ENCODE peak calls at places on chromosomes 5 and 9, in ten cellular contexts. F is AG04450; Z is adrenal gland; H is left lung; E is HCT116; Q is mesenchymal stem cell; X is foreskin fibroblast; N is fibroblast of the aortic adventitia; K is IMR-90; I is CD8-positive, alpha-beta T cell. R is an unnamed sample.

GRCh38 chr5:139705655-139706587 is 57.8 kb downstream of the CXXC5 start:
- DNase-seq in N (no peak), F (no peak), H (no peak), I (no peak), Z (no peak), E (no peak), Q (no peak), X (no peak), K (no peak), R (no peak)

GRCh38 chr9:120845255-120845654 is 2.5 kb upstream of the PSMD5 start:
- DNase-seq in H (no peak), Q (no peak), E (no peak), I (no peak), N (no peak), X (peak; percentile 34), K (peak; percentile 52), F (no peak), Z (no peak), R (no peak)

GRCh38 chr5:40552981-40553380 is 126.7 kb upstream of the PTGER4 start:
- DNase-seq in K (peak; percentile 21), N (no peak), H (no peak), E (no peak), Q (no peak), X (no peak), Z (no peak), F (no peak), I (no peak), R (no peak)

GRCh38 chr5:116970318-116970717 is 395.7 kb upstream of the SEMA6A start:
- DNase-seq in X (no peak), H (no peak), I (no peak), F (no peak), Q (peak; percentile 55), K (no peak), Z (no peak), E (no peak), N (no peak), R (no peak)

GRCh38 chr5:146137967-146138403 is 32.6 kb upstream of the PLAC8L1 start:
- DNase-seq in K (peak; percentile 68), N (peak; percentile 55), H (peak; percentile 48), Z (no peak), X (no peak), E (no peak), I (no peak), Q (peak; percentile 33), F (peak; percentile 39), R (no peak)

GRCh38 chr9:4062966-4063365 is 236.9 kb downstream of the GLIS3 start:
- DNase-seq in N (peak; percentile 60), E (no peak), H (no peak), F (no peak), Q (no peak), K (peak; percentile 34), Z (no peak), X (peak; percentile 27), I (no peak), R (no peak)

GRCh38 chr9:26605367-26605766 is 287.2 kb downstream of the CAAP1 start:
- DNase-seq in H (peak; percentile 52), I (no peak), F (no peak), Z (no peak), Q (no peak), E (no peak), N (no peak), K (no peak), X (no peak), R (no peak)

GRCh38 chr5:91885291-91886265 is 502.5 kb upstream of the ARRDC3 start:
- DNase-seq in I (no peak), K (no peak), N (no peak), Q (no peak), X (no peak), H (no peak), F (no peak), Z (no peak), E (no peak), R (no peak)

GRCh38 chr5:179530069-179530998 is 20.0 kb upstream of the RUFY1 start:
- DNase-seq in N (no peak), K (no peak), Q (peak; percentile 24), E (no peak), X (peak; percentile 33), Z (peak; percentile 53), F (no peak), H (peak; percentile 75), I (peak; percentile 67), R (no peak)

GRCh38 chr5:82849885-82850284 is 227.3 kb downstream of the TMEM167A start:
- DNase-seq in I (no peak), F (no peak), Q (no peak), Z (no peak), X (no peak), K (no peak), H (no peak), N (no peak), E (no peak), R (no peak)

GRCh38 chr5:145697251-145698016 is 137.7 kb downstream of the PRELID2 start:
- DNase-seq in Z (peak; percentile 16), Q (peak; percentile 46), I (no peak), K (peak; percentile 49), X (peak; percentile 32), F (peak; percentile 1), N (peak; percentile 61), E (peak; percentile 40), H (no peak), R (peak; percentile 34)

GRCh38 chr9:107154291-107154690 is 128.8 kb upstream of the RAD23B start:
- DNase-seq in Q (no peak), N (no peak), X (no peak), K (no peak), Z (no peak), I (no peak), E (no peak), H (no peak), F (no peak), R (no peak)

GRCh38 chr9:32385135-32385884 is 867 bp downstream of the ACO1 start:
- DNase-seq in H (no peak), E (no peak), Q (no peak), F (no peak), K (peak; percentile 41), X (no peak), Z (no peak), I (no peak), N (peak; percentile 34), R (no peak)

GRCh38 chr5:97425511-97425910 is 242.5 kb upstream of the RIOK2 start:
- DNase-seq in K (peak; percentile 16), I (no peak), E (no peak), H (no peak), Q (no peak), F (no peak), N (peak; percentile 14), Z (no peak), X (peak; percentile 7), R (no peak)

GRCh38 chr5:177356756-177357458 is 817 bp upstream of the RGS14 start:
- DNase-seq in K (no peak), F (no peak), X (no peak), N (no peak), H (no peak), E (no peak), Z (no peak), I (no peak), Q (no peak), R (peak; percentile 30)

GRCh38 chr5:117143381-117143780 is 568.8 kb upstream of the SEMA6A start:
- DNase-seq in I (no peak), X (no peak), Q (peak; percentile 22), N (no peak), K (no peak), Z (no peak), H (no peak), E (no peak), F (no peak), R (no peak)

GRCh38 chr9:80664327-80665210 is 1024.8 kb downstream of the TLE1 start:
- DNase-seq in E (no peak), X (no peak), Z (no peak), I (no peak), N (no peak), H (no peak), K (peak; percentile 21), Q (peak; percentile 33), F (no peak), R (no peak)

GRCh38 chr5:173010021-173010420 is 26.4 kb downstream of the ATP6V0E1 start:
- DNase-seq in K (peak; percentile 62), H (no peak), X (peak; percentile 35), N (peak; percentile 15), Q (peak; percentile 40), I (no peak), Z (no peak), F (no peak), E (no peak), R (no peak)

GRCh38 chr5:144468542-144468941 is 297.9 kb downstream of the KCTD16 start:
- DNase-seq in I (no peak), X (no peak), H (no peak), K (no peak), Q (no peak), E (no peak), N (no peak), Z (no peak), F (no peak), R (no peak)

GRCh38 chr5:159987031-159987674 is 21.8 kb upstream of the TTC1 start:
- DNase-seq in E (peak; percentile 57), N (peak; percentile 50), X (peak; percentile 53), I (peak; percentile 62), F (no peak), Z (peak; percentile 79), H (peak; percentile 82), K (peak; percentile 58), Q (peak; percentile 58), R (peak; percentile 65)
- H3K4me3 ChIP-seq in E (peak overlapping the region; percentile 56), N (peak overlapping the region; percentile 60), X (peak overlapping the region; percentile 57), I (peak overlapping the region; percentile 58), F (peak overlapping the region; percentile 60), Z (no peak overlapping the region), H (peak overlapping the region; percentile 32), K (peak overlapping the region; percentile 39), Q (peak overlapping the region; percentile 53), R (peak overlapping the region; percentile 40)

GRCh38 chr5:73450672-73451217 is 2.2 kb upstream of the FOXD1 start:
- DNase-seq in Q (peak; percentile 50), N (no peak), X (no peak), H (no peak), K (peak; percentile 52), F (no peak), I (no peak), Z (no peak), E (no peak), R (no peak)
- H3K4me3 ChIP-seq in Q (peak overlapping the region; percentile 47), N (peak overlapping the region; percentile 48), X (peak overlapping the region; percentile 34), H (no peak overlapping the region), K (peak overlapping the region; percentile 53), F (peak overlapping the region; percentile 61), I (no peak overlapping the region), Z (no peak overlapping the region), E (peak overlapping the region; percentile 52), R (no peak overlapping the region)

GRCh38 chr9:109780453-109781033 is 545 bp downstream of the PALM2AKAP2 start:
- DNase-seq in X (no peak), H (no peak), Z (peak; percentile 19), Q (peak; percentile 63), E (no peak), F (no peak), I (no peak), K (no peak), N (peak; percentile 37), R (no peak)
- H3K4me3 ChIP-seq in X (peak overlapping the region; percentile 83), H (peak overlapping the region; percentile 30), Z (peak overlapping the region; percentile 29), Q (peak overlapping the region; percentile 76), E (no peak overlapping the region), F (peak overlapping the region; percentile 88), I (no peak overlapping the region), K (peak overlapping the region; percentile 90), N (peak overlapping the region; percentile 81), R (no peak overlapping the region)

DNA sequence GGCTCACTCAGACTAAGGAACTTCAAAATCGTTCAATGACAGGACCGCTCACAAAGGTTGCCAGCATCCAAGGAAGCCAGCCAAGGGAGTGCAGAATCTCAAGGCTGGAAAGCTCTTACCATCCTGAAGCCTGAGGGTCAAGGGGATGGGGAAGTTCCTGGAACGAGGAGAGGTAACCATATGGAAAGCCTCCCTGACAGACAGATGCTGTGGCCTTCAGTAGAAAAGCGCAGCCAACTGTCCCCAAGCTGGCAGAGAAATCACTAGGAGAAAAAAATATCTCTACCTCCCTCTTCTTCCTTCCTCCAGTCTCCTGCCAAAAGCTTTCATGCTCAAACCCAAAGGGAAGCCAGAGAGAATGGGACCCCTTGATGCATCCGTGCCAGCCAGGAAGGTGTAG is 90.5 kb upstream of the RANBP3L start:
- DNase-seq in Z (no peak), N (no peak), Q (no peak), H (no peak), K (no peak), F (no peak), X (no peak), E (no peak), I (no peak), R (no peak)
- H3K4me3 ChIP-seq in Z (no peak overlapping the region), N (no peak overlapping the region), Q (no peak overlapping the region), H (no peak overlapping the region), K (no peak overlapping the region), F (no peak overlapping the region), X (no peak overlapping the region), E (no peak overlapping the region), I (no peak overlapping the region), R (no peak overlapping the region)

R was measured in OCI-LY7.